ENCODE peak calls at places on chromosomes 11 and 22, in nine cellular contexts. One of them, this sample, is unnamed.

GRCh38 chr11:86582898-86583297 is 89.5 kb downstream of the ME3 start:
- DNase-seq in cardiac fibroblast: no peak
- DNase-seq in EH: no peak
- DNase-seq in CD4-positive, alpha-beta memory T cell: no peak
- DNase-seq in T-helper 17 cell: no peak
- DNase-seq in NCI-H1417: no peak
- DNase-seq in CD4-positive, CD25-positive, alpha-beta regulatory T cell: no peak
- DNase-seq in germinal center: no peak
- DNase-seq in brain microvascular endothelial cell: no peak
- DNase-seq in this sample: no peak

GRCh38 chr22:21026783-21027692 is 5.3 kb downstream of the SLC7A4 start:
- DNase-seq in EH: peak
- DNase-seq in germinal center: no peak
- DNase-seq in brain microvascular endothelial cell: peak
- DNase-seq in CD4-positive, alpha-beta memory T cell: no peak
- DNase-seq in cardiac fibroblast: peak
- DNase-seq in CD4-positive, CD25-positive, alpha-beta regulatory T cell: no peak
- DNase-seq in NCI-H1417: no peak
- DNase-seq in T-helper 17 cell: no peak
- DNase-seq in this sample: no peak

GRCh38 chr11:128548655-128549255 is 38.6 kb downstream of the ETS1 start:
- DNase-seq in germinal center: peak
- DNase-seq in cardiac fibroblast: peak
- DNase-seq in T-helper 17 cell: no peak
- DNase-seq in brain microvascular endothelial cell: no peak
- DNase-seq in CD4-positive, CD25-positive, alpha-beta regulatory T cell: peak
- DNase-seq in NCI-H1417: no peak
- DNase-seq in CD4-positive, alpha-beta memory T cell: no peak
- DNase-seq in EH: peak
- DNase-seq in this sample: no peak

GRCh38 chr11:129324533-129325175 is 51.0 kb upstream of the BARX2 start:
- DNase-seq in cardiac fibroblast: peak
- DNase-seq in CD4-positive, CD25-positive, alpha-beta regulatory T cell: no peak
- DNase-seq in T-helper 17 cell: no peak
- DNase-seq in brain microvascular endothelial cell: no peak
- DNase-seq in CD4-positive, alpha-beta memory T cell: no peak
- DNase-seq in germinal center: no peak
- DNase-seq in NCI-H1417: no peak
- DNase-seq in EH: peak
- DNase-seq in this sample: no peak

GRCh38 chr11:46352063-46352841 is 5.0 kb downstream of the DGKZ start:
- DNase-seq in germinal center: peak
- DNase-seq in brain microvascular endothelial cell: no peak
- DNase-seq in CD4-positive, alpha-beta memory T cell: peak
- DNase-seq in EH: peak
- DNase-seq in CD4-positive, CD25-positive, alpha-beta regulatory T cell: peak
- DNase-seq in cardiac fibroblast: peak
- DNase-seq in T-helper 17 cell: peak
- DNase-seq in NCI-H1417: no peak
- DNase-seq in this sample: peak

GRCh38 chr11:45021692-45022130 is 71.0 kb upstream of the TP53I11 start:
- DNase-seq in cardiac fibroblast: peak
- DNase-seq in EH: peak
- DNase-seq in CD4-positive, CD25-positive, alpha-beta regulatory T cell: no peak
- DNase-seq in brain microvascular endothelial cell: no peak
- DNase-seq in germinal center: no peak
- DNase-seq in CD4-positive, alpha-beta memory T cell: no peak
- DNase-seq in NCI-H1417: no peak
- DNase-seq in T-helper 17 cell: no peak
- DNase-seq in this sample: no peak

GRCh38 chr11:12547953-12548650 is 126.1 kb upstream of the TEAD1 start:
- DNase-seq in CD4-positive, CD25-positive, alpha-beta regulatory T cell: no peak
- DNase-seq in NCI-H1417: no peak
- DNase-seq in CD4-positive, alpha-beta memory T cell: no peak
- DNase-seq in germinal center: no peak
- DNase-seq in cardiac fibroblast: no peak
- DNase-seq in T-helper 17 cell: no peak
- DNase-seq in brain microvascular endothelial cell: no peak
- DNase-seq in EH: no peak
- DNase-seq in this sample: no peak

GRCh38 chr22:19240813-19241592 is 50.5 kb downstream of the CLTCL1 start:
- DNase-seq in T-helper 17 cell: no peak
- DNase-seq in EH: no peak
- DNase-seq in germinal center: no peak
- DNase-seq in CD4-positive, alpha-beta memory T cell: no peak
- DNase-seq in cardiac fibroblast: no peak
- DNase-seq in CD4-positive, CD25-positive, alpha-beta regulatory T cell: no peak
- DNase-seq in brain microvascular endothelial cell: no peak
- DNase-seq in NCI-H1417: no peak
- DNase-seq in this sample: peak

GRCh38 chr11:73267122-73267846 is 4.9 kb upstream of the P2RY6 start:
- DNase-seq in cardiac fibroblast: no peak
- DNase-seq in brain microvascular endothelial cell: no peak
- DNase-seq in CD4-positive, alpha-beta memory T cell: no peak
- DNase-seq in germinal center: no peak
- DNase-seq in EH: no peak
- DNase-seq in NCI-H1417: no peak
- DNase-seq in T-helper 17 cell: no peak
- DNase-seq in CD4-positive, CD25-positive, alpha-beta regulatory T cell: no peak
- DNase-seq in this sample: no peak

GRCh38 chr11:1488575-1489180 is 2.1 kb upstream of the MOB2 start:
- DNase-seq in brain microvascular endothelial cell: no peak
- DNase-seq in germinal center: no peak
- DNase-seq in CD4-positive, CD25-positive, alpha-beta regulatory T cell: no peak
- DNase-seq in EH: no peak
- DNase-seq in T-helper 17 cell: peak
- DNase-seq in cardiac fibroblast: no peak
- DNase-seq in CD4-positive, alpha-beta memory T cell: no peak
- DNase-seq in NCI-H1417: no peak
- DNase-seq in this sample: no peak

GRCh38 chr11:60866911-60867870 is at the start of gene ZP1:
- DNase-seq in CD4-positive, CD25-positive, alpha-beta regulatory T cell: no peak
- DNase-seq in germinal center: no peak
- DNase-seq in cardiac fibroblast: peak
- DNase-seq in T-helper 17 cell: no peak
- DNase-seq in EH: no peak
- DNase-seq in CD4-positive, alpha-beta memory T cell: no peak
- DNase-seq in brain microvascular endothelial cell: no peak
- DNase-seq in NCI-H1417: peak
- DNase-seq in this sample: no peak

GRCh38 chr11:69351460-69351859 is 57.5 kb downstream of the MYEOV start:
- DNase-seq in brain microvascular endothelial cell: peak
- DNase-seq in T-helper 17 cell: no peak
- DNase-seq in NCI-H1417: no peak
- DNase-seq in CD4-positive, CD25-positive, alpha-beta regulatory T cell: no peak
- DNase-seq in germinal center: no peak
- DNase-seq in cardiac fibroblast: peak
- DNase-seq in EH: peak
- DNase-seq in CD4-positive, alpha-beta memory T cell: no peak
- DNase-seq in this sample: no peak

GRCh38 chr22:27462190-27462589 is 339.4 kb downstream of the MN1 start:
- DNase-seq in CD4-positive, CD25-positive, alpha-beta regulatory T cell: no peak
- DNase-seq in brain microvascular endothelial cell: no peak
- DNase-seq in EH: peak
- DNase-seq in germinal center: no peak
- DNase-seq in CD4-positive, alpha-beta memory T cell: no peak
- DNase-seq in NCI-H1417: no peak
- DNase-seq in T-helper 17 cell: no peak
- DNase-seq in cardiac fibroblast: no peak
- DNase-seq in this sample: no peak

This sample was measured in K562.